ENCODE peak calls at places on chromosomes 2 and 18, in eight cellular contexts. L is MM.1S, W is Peyer's patch, I is mucosa of descending colon, E is IMR-90, Z is psoas muscle, V is tibial artery, M is ovary. A is an unnamed sample.
A peak's percentile ranks its signal among the peaks of the same experiment; 100 is the strongest.

GRCh38 chr2:200703132-200703925 is 108.4 kb upstream of the BZW1 start:
- DNase-seq in L (peak; percentile 78), W (no peak), I (no peak), E (peak; percentile 80), Z (no peak), V (no peak), M (no peak), A (no peak)

GRCh38 chr2:4358855-4359254 is 655.5 kb downstream of the DCDC2C start:
- DNase-seq in L (no peak), W (no peak), I (no peak), E (no peak), Z (no peak), V (no peak), M (no peak), A (no peak)

GRCh38 chr2:220544049-220544448 is 916.6 kb downstream of the SLC4A3 start:
- DNase-seq in L (no peak), W (no peak), I (no peak), E (no peak), Z (no peak), V (no peak), M (no peak), A (no peak)

GRCh38 chr2:151766421-151767153 is 32.3 kb upstream of the NEB start:
- DNase-seq in L (no peak), W (peak; percentile 22), I (no peak), E (peak; percentile 19), Z (no peak), V (no peak), M (no peak), A (no peak)

GRCh38 chr2:16509042-16509441 is 156.6 kb downstream of the CYRIA start:
- DNase-seq in L (no peak), W (no peak), I (no peak), E (no peak), Z (no peak), V (no peak), M (no peak), A (no peak)

GRCh38 chr2:83972123-83972522 is 487.0 kb downstream of the SUCLG1 start:
- DNase-seq in L (no peak), W (no peak), I (no peak), E (no peak), Z (no peak), V (no peak), M (no peak), A (no peak)

GRCh38 chr2:146801886-146802285 is 1042.9 kb upstream of the ACVR2A start:
- DNase-seq in L (no peak), W (no peak), I (no peak), E (no peak), Z (no peak), V (no peak), M (no peak), A (no peak)

GRCh38 chr2:222797308-222797707 is 63.5 kb upstream of the ACSL3 start:
- DNase-seq in L (no peak), W (no peak), I (no peak), E (peak; percentile 34), Z (no peak), V (no peak), M (no peak), A (no peak)

DNA sequence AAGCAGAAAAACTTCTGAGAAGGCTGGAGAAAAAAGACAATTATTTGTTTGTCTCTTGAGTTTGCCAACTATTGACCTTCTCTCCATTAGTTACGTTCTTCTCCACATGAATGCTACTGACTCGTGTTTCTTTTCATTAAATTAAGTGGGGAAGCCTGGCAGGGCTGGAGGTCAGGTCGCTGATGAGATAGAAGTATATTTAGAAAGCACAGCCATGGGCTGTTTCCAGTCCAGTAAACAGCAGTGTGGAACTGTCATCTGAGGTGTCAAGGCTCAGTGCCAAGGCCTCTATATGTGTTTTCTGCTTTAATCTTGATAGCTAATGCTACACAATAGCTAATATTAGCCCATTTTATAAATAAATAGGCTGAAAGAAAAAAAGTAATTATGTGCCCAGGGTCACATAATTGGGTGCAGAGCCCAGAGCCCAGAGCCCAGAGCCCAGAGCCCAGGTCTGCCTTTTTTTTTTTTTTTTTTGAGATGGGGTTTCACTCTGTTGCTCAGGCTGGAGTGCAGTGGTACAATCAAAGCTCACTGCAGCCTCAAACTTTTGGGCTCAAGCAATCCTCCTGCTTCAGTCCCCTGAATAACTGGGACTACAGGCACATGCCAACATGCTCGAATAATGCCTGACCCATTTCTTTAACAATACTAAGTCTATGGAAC is 6.3 kb downstream of the MSGN1 start:
- DNase-seq in L (no peak), W (no peak), I (no peak), E (no peak), Z (no peak), V (no peak), M (no peak), A (no peak)
- H3K4me1 ChIP-seq in L (no peaks in the 10 kb centered on the region), W (no peaks in the 10 kb centered on the region), I (no peaks in the 10 kb centered on the region), E (no peaks in the 10 kb centered on the region), Z (peaks cover 24% of the 10 kb centered on the region), V (no peaks in the 10 kb centered on the region), M (peaks cover 1% of the 10 kb centered on the region), A (peaks cover 37% of the 10 kb centered on the region)

GRCh38 chr2:127641133-127641532 is 4.8 kb upstream of the GPR17 start:
- DNase-seq in L (no peak), W (no peak), I (no peak), E (no peak), Z (no peak), V (no peak), M (no peak), A (no peak)

GRCh38 chr2:127639111-127639474 is 6.9 kb upstream of the GPR17 start:
- DNase-seq in L (no peak), W (no peak), I (no peak), E (no peak), Z (no peak), V (no peak), M (no peak), A (no peak)

GRCh38 chr2:127638361-127639110 is 7.4 kb upstream of the GPR17 start:
- DNase-seq in L (no peak), W (peak; percentile 54), I (no peak), E (no peak), Z (peak; percentile 30), V (no peak), M (no peak), A (no peak)

GRCh38 chr2:127641846-127642510 is 4.0 kb upstream of the GPR17 start:
- DNase-seq in L (no peak), W (peak; percentile 61), I (no peak), E (no peak), Z (no peak), V (no peak), M (no peak), A (no peak)

DNA sequence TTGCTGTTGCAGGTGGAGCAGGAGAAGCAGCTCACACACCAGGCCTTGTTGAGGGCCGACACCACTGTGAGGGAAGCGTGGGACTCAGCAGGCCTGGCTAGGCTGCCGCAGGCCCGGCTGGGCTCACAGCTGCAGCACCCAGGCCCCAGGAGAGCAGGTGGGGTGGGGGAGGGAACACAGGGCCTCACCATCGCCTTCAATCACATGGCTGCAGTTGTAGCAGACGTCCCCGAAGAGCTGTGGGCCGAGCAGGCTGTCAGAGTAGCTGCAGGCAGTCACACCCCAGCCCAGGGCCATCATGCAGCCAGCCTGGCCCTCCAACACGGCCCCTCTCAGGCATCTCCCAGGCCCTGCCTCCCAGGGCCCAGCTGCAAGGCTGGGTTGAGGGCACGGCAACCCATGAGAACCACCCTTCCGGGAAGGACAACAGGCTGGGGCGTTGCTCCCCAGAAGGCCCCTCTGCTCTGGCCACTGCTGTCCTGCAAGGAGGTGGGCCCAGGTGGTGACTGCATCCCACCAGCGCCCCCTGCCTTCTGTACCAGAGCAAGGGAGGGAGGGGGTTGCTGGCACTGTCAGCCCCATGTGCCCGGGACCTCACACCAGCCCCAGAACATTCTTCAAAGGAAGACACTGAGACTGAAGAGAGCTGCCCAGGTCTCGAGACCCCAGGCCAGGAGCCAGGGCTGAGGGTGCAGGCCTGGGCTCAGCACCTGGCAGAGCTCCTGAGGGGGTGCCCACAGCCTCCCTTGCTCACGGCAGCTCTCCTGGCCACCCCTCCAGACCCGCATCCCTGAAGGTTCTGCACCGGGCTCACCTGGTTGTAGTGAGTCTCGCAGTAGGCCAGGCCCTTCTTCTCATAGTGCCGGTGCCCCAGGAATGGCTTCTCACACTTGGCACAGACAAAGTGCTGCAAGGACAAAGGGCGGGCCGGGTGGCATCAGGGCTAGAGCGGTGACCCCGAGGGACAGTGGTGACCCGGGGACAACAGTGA is 5.6 kb upstream of the GPR17 start:
- DNase-seq in L (no peak), W (peak; percentile 84), I (no peak), E (no peak), Z (no peak), V (no peak), M (no peak), A (no peak)
- TF ChIP-seq CTCF in L (peak; percentile 9), W (no peak), I (no peak), E (peak; percentile 31), Z (peak; percentile 6), V (no peak), M (no peak), A (peak; percentile 36)

DNA sequence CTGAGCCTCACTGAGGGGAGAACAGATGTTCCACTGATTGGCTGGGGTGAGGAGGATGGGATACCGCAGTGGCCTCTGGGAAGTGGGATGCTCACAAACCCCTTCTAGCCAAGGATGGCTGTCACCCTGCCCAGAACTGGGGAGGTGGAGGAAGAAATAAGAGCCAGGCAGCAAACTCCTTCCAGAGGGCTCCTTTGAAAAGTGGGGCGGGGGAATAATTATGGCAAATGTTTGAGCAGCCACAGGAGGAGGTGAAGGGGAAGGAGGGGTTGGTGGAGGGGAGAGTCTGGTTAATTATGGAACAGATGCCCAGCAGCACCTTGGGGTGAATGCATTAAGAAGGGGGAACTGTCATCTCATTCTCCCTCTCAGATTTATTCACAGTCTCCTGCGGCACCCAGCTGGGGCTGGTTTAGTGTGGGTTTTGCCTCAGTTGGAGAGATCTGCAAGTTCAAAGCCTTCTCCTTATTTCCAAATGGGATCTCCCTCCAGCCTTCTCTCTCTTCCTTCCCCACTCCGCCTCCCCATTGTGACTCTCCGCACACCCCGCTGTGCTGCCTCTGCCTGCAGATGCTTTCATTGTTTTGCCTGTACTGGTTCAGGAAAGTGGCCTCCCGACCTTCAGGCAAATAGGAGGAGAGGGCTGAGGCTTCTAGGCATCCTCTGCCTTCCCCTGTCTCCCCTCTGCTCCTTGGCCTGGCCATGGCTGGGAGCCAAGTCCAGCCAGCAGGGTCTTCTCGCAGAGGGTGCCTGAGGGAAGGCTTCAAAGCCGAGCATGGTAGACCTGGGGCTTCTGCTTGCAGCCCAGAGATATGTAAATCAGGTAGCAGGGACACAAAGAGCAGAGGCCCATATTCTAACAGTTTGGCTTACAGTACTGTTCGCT is 457.2 kb upstream of the MEX3C start:
- DNase-seq in L (no peak), W (no peak), I (no peak), E (no peak), Z (no peak), V (no peak), M (no peak), A (no peak)
- H3K4me1 ChIP-seq in L (no peaks in the 10 kb centered on the region), W (no peaks in the 10 kb centered on the region), I (no peaks in the 10 kb centered on the region), E (no peaks in the 10 kb centered on the region), Z (no peaks in the 10 kb centered on the region), V (no peaks in the 10 kb centered on the region), M (no peaks in the 10 kb centered on the region), A (no peaks in the 10 kb centered on the region)

GRCh38 chr2:42810971-42811865 is 18.8 kb upstream of the HAAO start:
- DNase-seq in L (peak; percentile 48), W (peak; percentile 59), I (peak; percentile 68), E (peak; percentile 35), Z (peak; percentile 55), V (peak; percentile 88), M (peak; percentile 84), A (peak; percentile 52)

GRCh38 chr2:42810126-42810970 is 18.0 kb upstream of the HAAO start:
- DNase-seq in L (peak; percentile 95), W (peak; percentile 93), I (peak; percentile 98), E (peak; percentile 97), Z (peak; percentile 93), V (peak; percentile 98), M (peak; percentile 98), A (peak; percentile 92)

GRCh38 chr2:42808301-42808700 is 15.9 kb upstream of the HAAO start:
- DNase-seq in L (no peak), W (no peak), I (no peak), E (no peak), Z (no peak), V (no peak), M (no peak), A (no peak)

GRCh38 chr2:42809131-42809875 is 16.9 kb upstream of the HAAO start:
- DNase-seq in L (peak; percentile 13), W (no peak), I (peak; percentile 49), E (no peak), Z (peak; percentile 20), V (no peak), M (no peak), A (no peak)

DNA sequence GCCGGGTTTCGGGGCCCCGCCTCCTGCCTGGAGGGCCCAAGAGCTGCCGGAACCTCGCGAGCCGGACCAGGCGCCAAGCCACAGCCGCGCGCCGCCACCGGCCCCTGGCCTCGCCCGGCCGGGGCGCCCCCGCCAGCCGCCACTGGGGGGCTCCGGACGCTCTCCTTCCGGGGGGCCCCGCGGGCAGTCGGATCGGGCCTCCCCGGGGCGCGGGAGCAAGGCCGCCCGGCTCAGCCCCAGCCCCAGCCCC is 17.4 kb upstream of the HAAO start:
- DNase-seq in L (peak; percentile 82), W (peak; percentile 74), I (peak; percentile 89), E (peak; percentile 77), Z (peak; percentile 89), V (peak; percentile 92), M (peak; percentile 92), A (peak; percentile 88)
- TF ChIP-seq CTCF in L (no peak), W (peak; percentile 43), I (no peak), E (peak; percentile 44), Z (peak; percentile 45), V (no peak), M (no peak), A (peak; percentile 57)

A was measured in left ventricle myocardium inferior.